ENCODE peak calls at places on chromosomes 7 and 10, in nine cellular contexts. Z is esophagus squamous epithelium; O is activated CD8-positive, alpha-beta T cell treated with anti-CD3 and anti-CD28 coated beads for 36 hours; L is suprapubic skin; P is H9; X is breast epithelium; S is CD8-positive, alpha-beta T cell; W is NB4; J is RWPE1. D is an unnamed sample.

GRCh38 chr10:72557362-72557761 is 68.5 kb downstream of the MICU1 start:
- DNase-seq in L (no peak), J (no peak), Z (no peak), P (no peak), O (no peak), X (no peak), S (no peak), W (no peak), D (no peak)

GRCh38 chr10:43404675-43405221 is 4.2 kb downstream of the HNRNPF start:
- DNase-seq in L (no peak), W (peak; percentile 64), S (no peak), P (no peak), Z (no peak), J (no peak), X (no peak), O (no peak), D (no peak)

GRCh38 chr7:157513162-157513621 is 176.4 kb downstream of the DNAJB6 start:
- DNase-seq in O (no peak), X (no peak), L (no peak), P (no peak), W (peak; percentile 51), S (peak; percentile 34), J (no peak), Z (no peak), D (peak; percentile 26)

GRCh38 chr7:1884583-1885350 is 214.7 kb downstream of the ELFN1 start:
- DNase-seq in S (no peak), Z (no peak), P (no peak), O (no peak), X (no peak), L (no peak), J (peak; percentile 25), W (peak; percentile 43), D (peak; percentile 36)

GRCh38 chr7:94394399-94395140 is at the start of gene COL1A2:
- DNase-seq in X (peak; percentile 56), L (peak; percentile 84), W (no peak), Z (peak; percentile 6), P (peak; percentile 79), O (peak; percentile 42), J (peak; percentile 25), S (no peak), D (no peak)

GRCh38 chr7:158299607-158300006 is 288.0 kb downstream of the PTPRN2 start:
- DNase-seq in P (peak; percentile 18), X (no peak), S (peak; percentile 19), J (no peak), O (no peak), W (no peak), L (no peak), Z (no peak), D (no peak)

GRCh38 chr10:110872145-110872983 is 636 bp downstream of the PDCD4 start:
- DNase-seq in S (peak; percentile 80), W (peak; percentile 95), O (peak; percentile 94), J (peak; percentile 57), P (peak; percentile 83), L (peak; percentile 88), Z (no peak), X (peak; percentile 65), D (peak; percentile 86)

GRCh38 chr7:113774182-113774807 is 144.5 kb downstream of the PPP1R3A start:
- DNase-seq in P (no peak), W (peak; percentile 70), Z (no peak), J (peak; percentile 20), X (no peak), L (no peak), O (peak; percentile 12), S (no peak), D (no peak)

GRCh38 chr7:27616186-27616491 is 46.5 kb downstream of the HIBADH start:
- DNase-seq in J (no peak), X (no peak), L (no peak), P (no peak), W (no peak), Z (no peak), S (no peak), O (no peak), D (no peak)

GRCh38 chr7:27616914-27617548 is 45.7 kb downstream of the HIBADH start:
- DNase-seq in W (peak; percentile 82), P (no peak), S (no peak), L (no peak), J (no peak), Z (no peak), X (no peak), O (no peak), D (no peak)

GRCh38 chr7:27614102-27614501 is 48.6 kb downstream of the HIBADH start:
- DNase-seq in O (no peak), L (no peak), W (no peak), X (no peak), S (no peak), Z (no peak), P (no peak), J (no peak), D (no peak)

GRCh38 chr7:27617651-27618381 is 44.9 kb downstream of the HIBADH start:
- DNase-seq in X (no peak), S (no peak), J (no peak), W (peak; percentile 99), L (no peak), O (no peak), P (no peak), Z (no peak), D (no peak)

DNA sequence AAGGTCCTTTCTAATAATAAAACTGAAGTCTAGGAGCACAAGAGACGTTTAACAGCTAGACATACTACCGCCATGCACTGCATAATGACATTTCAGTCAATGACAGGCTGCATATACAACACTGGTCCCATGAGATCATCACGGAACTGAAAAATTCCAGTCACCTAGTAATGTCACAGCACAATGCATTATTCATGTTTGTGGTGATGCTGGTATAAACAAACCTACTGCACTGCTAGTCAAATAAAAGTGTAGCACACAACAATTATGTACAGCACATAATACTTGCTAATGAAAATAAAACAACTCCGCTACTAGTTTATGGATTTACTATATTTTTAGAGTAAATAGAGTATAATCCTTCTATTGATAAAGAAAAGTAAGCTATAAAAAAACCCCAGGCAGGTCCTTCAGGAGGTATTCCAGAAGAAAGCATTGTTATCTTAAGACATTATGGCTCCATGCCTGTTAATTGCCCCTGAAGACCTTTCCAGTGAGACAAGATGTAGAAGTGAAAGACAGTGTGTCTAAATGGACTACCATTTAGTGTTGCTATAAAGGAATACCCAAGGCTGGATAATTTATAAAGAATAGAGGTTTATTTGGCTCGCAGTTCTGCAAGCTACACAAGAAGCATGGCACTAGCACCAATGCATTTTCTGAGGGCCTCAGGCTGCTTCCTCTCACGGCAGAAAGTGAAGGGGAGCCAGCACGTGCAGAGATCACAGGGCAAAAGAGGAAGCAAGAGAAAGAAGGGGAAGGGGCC is 47.1 kb downstream of the HIBADH start:
- DNase-seq in P (no peak), W (peak; percentile 76), J (no peak), O (no peak), L (no peak), X (no peak), S (no peak), Z (no peak), D (no peak)
- TF ChIP-seq CTCF in P (no peak), W (no peak), J (no peak), O (no peak), L (no peak), X (no peak), S (no peak), Z (no peak), D (no peak)

GRCh38 chr10:14609178-14609577 is 165.5 kb downstream of the FAM107B start:
- DNase-seq in O (no peak), Z (no peak), J (no peak), L (no peak), S (no peak), P (no peak), X (no peak), W (no peak), D (no peak)

GRCh38 chr10:14605231-14605925 is 169.3 kb downstream of the FAM107B start:
- DNase-seq in J (peak; percentile 41), S (no peak), X (no peak), O (peak; percentile 56), Z (no peak), P (peak; percentile 17), W (peak; percentile 29), L (no peak), D (no peak)

GRCh38 chr10:14606633-14607032 is 168.1 kb downstream of the FAM107B start:
- DNase-seq in J (no peak), P (no peak), W (no peak), Z (no peak), X (no peak), S (no peak), L (no peak), O (no peak), D (no peak)

GRCh38 chr10:14611971-14612693 is 162.6 kb downstream of the FAM107B start:
- DNase-seq in Z (no peak), J (no peak), W (no peak), O (no peak), L (no peak), X (no peak), P (no peak), S (no peak), D (no peak)

DNA sequence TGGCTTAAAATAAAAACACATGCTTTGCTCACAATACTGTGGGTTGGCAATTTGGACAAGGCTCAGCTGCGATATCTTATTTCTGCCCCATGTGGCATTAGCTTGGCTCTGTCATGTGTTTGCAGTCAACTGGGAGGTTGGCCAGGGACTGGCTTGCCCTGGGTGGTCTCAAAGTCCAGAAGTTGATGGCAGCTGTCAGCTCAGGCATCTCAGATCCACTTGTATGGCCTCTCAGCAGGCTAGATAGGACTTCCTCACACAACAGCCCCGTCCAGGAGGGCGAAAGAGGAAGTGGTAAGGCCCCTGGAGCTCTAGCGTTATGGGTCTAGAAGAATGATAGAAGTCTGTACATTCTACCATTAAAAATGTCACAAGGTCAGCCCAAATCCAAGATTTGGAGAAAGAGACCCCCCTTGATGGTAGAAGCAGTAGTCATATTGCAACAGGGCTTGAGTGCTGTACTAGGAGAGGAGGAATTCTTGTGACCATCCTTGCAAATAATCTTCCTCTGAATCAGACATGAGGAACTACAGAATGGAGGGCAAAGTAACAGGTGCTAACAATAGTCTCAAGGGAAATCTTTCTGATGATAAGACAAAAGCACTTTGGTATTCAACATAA is 166.2 kb downstream of the FAM107B start:
- DNase-seq in Z (no peak), W (peak; percentile 87), O (no peak), S (no peak), P (no peak), X (no peak), L (no peak), J (no peak), D (peak; percentile 82)
- TF ChIP-seq CTCF in Z (no peak), W (no peak), O (no peak), S (no peak), P (no peak), X (no peak), L (no peak), J (no peak), D (no peak)

DNA sequence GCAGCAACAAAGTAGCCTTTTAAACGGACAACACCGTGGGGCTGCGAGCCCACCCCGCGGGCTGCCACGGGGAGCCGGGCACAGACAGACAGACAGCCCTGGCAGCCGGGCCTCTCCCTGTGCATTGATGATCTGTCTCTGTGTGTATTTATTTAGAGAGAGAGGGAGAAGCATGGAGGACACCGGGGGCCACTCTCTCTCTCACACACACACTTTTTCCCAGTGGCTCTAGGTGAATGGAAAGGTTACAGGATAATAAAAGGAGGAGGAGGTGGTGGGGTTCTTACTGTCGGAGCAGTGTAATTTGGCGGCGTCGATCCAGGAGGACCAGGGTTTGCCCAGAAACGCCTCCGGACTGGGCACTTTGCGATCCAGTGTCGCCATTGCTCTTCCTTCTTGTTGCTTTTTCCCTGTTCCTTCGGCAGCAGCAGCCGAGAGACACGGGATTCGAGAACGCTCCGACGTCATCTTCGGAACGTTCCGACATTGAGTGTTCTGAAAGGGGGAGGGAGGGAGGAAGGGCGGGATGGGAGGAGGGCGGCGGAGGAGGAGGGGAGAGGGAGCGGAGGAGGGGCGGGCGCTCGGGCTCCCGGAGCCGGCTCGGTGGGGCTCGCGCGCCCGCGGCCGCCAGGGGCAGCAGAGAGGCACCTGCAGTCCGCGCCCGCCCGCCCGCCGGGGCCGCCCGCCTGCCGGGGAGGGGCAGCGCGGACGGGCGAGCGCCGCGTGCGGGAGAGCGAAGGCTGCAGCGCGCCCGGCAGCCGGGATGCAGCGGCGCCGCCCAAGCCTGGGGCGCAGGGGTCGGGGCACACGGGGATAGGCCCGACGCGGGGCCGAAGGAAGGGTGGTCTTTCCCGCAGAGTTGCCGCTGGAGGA is at the start of gene ATXN7L1:
- DNase-seq in X (peak; percentile 93), O (peak; percentile 91), W (peak; percentile 94), P (peak; percentile 95), L (peak; percentile 96), J (peak; percentile 96), Z (peak; percentile 67), S (peak; percentile 93), D (peak; percentile 95)
- TF ChIP-seq CTCF in X (peak; percentile 85), O (peak; percentile 58), W (peak; percentile 34), P (peak; percentile 56), L (peak; percentile 75), J (peak; percentile 99), Z (peak; percentile 32), S (peak; percentile 29), D (peak; percentile 52)

GRCh38 chr10:103747193-103747865 is 108.0 kb downstream of the SH3PXD2A start:
- DNase-seq in O (no peak), S (no peak), W (no peak), L (no peak), J (no peak), X (no peak), Z (no peak), P (no peak), D (no peak)

GRCh38 chr10:103748020-103748419 is 107.4 kb downstream of the SH3PXD2A start:
- DNase-seq in J (no peak), S (no peak), O (no peak), X (no peak), P (no peak), Z (no peak), L (no peak), W (no peak), D (no peak)

GRCh38 chr10:103742779-103743178 is 112.6 kb downstream of the SH3PXD2A start:
- DNase-seq in S (no peak), X (no peak), Z (no peak), J (no peak), W (peak; percentile 33), L (no peak), P (no peak), O (no peak), D (no peak)

GRCh38 chr10:103746598-103746997 is 108.8 kb downstream of the SH3PXD2A start:
- DNase-seq in S (no peak), W (no peak), Z (no peak), O (no peak), J (no peak), L (no peak), X (no peak), P (no peak), D (no peak)

DNA sequence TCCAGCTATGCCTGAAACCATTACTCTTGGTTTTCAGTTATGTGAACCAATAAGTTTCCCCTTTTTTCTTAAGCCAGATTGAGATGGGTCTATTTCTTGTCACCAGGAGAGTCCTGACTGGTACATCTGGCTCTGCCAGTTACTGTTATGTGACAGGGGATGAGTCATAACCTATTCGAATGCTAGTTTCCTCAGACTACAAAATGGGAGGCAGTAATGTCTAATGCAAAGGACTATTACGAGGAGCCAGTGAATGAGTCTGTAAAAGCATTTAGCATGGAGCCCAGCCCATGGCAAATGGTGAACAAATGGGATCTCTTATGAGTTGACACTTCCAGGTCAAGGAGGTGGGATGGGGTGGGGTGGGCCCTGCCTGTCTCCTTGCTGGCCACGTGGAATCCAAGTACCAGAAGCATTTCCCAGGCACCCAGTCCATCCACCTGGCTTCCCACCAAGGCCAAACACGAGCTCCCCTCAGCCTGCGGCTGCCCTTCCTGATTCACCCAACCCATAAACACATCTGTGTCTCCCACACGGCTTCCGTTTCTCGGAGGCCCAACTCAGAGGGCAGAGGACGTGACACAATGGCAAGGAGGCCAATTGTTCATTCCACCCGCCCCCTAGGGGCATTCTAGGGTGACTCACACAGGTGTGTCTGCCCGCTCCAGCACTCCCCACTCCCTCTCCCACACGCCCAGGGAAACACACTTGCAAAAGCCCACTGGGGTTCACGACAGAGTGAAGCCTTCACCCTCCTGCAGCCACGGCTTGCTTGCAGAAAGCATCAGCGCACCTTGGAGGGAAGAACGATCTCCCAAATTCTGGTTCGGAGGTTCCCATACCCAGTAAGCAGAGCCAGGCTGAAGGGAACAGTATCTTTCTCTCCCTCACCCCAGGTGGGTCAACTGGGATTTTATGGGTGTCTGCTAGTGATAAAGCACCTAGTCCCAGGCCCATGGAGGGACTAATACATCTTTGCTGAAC is 109.8 kb downstream of the SH3PXD2A start:
- DNase-seq in Z (no peak), L (no peak), W (peak; percentile 84), P (peak; percentile 56), X (no peak), O (peak; percentile 74), J (peak; percentile 87), S (no peak), D (no peak)
- TF ChIP-seq CTCF in Z (no peak), L (no peak), W (peak; percentile 10), P (peak; percentile 35), X (no peak), O (no peak), J (no peak), S (no peak), D (no peak)

D was measured in CD14-positive monocyte.